ENCODE peak calls at places on chromosome 21, in ten cellular contexts. I is uterus, B is vagina, N is A549, F is body of pancreas, V is ovary, G is tibial nerve, S is stomach, Z is Peyer's patch, A is breast epithelium. T is an unnamed sample.

GRCh38 chr21:33817663-33818433 is 97.8 kb downstream of the ATP5PO start:
- DNase-seq in I (no peak), B (no peak), N (no peak), F (no peak), V (no peak), G (no peak), S (no peak), Z (no peak), A (no peak), T (no peak)

GRCh38 chr21:35475768-35476167 is 426.7 kb upstream of the RUNX1 start:
- DNase-seq in I (no peak), B (no peak), N (no peak), F (no peak), V (no peak), G (no peak), S (no peak), Z (no peak), A (no peak), T (no peak)

GRCh38 chr21:36127977-36128376 is 6.9 kb upstream of the CBR3 start:
- DNase-seq in I (no peak), B (no peak), N (no peak), F (no peak), V (no peak), G (no peak), S (no peak), Z (no peak), A (no peak), T (no peak)

GRCh38 chr21:31804008-31804394 is 68.8 kb upstream of the HUNK start:
- DNase-seq in I (no peak), B (no peak), N (no peak), F (no peak), V (no peak), G (no peak), S (no peak), Z (no peak), A (no peak), T (no peak)

GRCh38 chr21:21200103-21200938 is 202.1 kb downstream of the NCAM2 start:
- DNase-seq in I (peak; percentile 25), B (no peak), N (peak; percentile 3), F (no peak), V (no peak), G (peak; percentile 14), S (no peak), Z (peak; percentile 20), A (peak; percentile 63), T (no peak)

GRCh38 chr21:34864370-34865209 is 184.5 kb downstream of the RUNX1 start:
- DNase-seq in I (no peak), B (no peak), N (no peak), F (no peak), V (no peak), G (no peak), S (no peak), Z (no peak), A (no peak), T (no peak)

GRCh38 chr21:27700974-27701614 is 734.2 kb upstream of the ADAMTS5 start:
- DNase-seq in I (peak; percentile 90), B (no peak), N (peak; percentile 55), F (peak; percentile 89), V (peak; percentile 90), G (peak; percentile 73), S (peak; percentile 86), Z (no peak), A (peak; percentile 76), T (peak; percentile 84)

GRCh38 chr21:39852021-39852721 is 15.1 kb upstream of the PCP4 start:
- DNase-seq in I (no peak), B (peak; percentile 82), N (no peak), F (no peak), V (no peak), G (no peak), S (no peak), Z (no peak), A (no peak), T (peak; percentile 50)

GRCh38 chr21:38769253-38769780 is 36.4 kb upstream of the ETS2 start:
- DNase-seq in I (no peak), B (no peak), N (peak; percentile 22), F (no peak), V (no peak), G (no peak), S (no peak), Z (no peak), A (no peak), T (peak; percentile 40)

GRCh38 chr21:39197448-39197847 is 14.2 kb upstream of the PSMG1 start:
- DNase-seq in I (no peak), B (no peak), N (no peak), F (no peak), V (no peak), G (no peak), S (no peak), Z (no peak), A (no peak), T (no peak)

GRCh38 chr21:31735518-31735992 is 3.6 kb upstream of the SCAF4 start:
- DNase-seq in I (no peak), B (no peak), N (no peak), F (no peak), V (no peak), G (no peak), S (no peak), Z (no peak), A (no peak), T (no peak)

GRCh38 chr21:37130971-37131370 is 57.9 kb downstream of the TTC3 start:
- DNase-seq in I (no peak), B (no peak), N (no peak), F (no peak), V (no peak), G (no peak), S (no peak), Z (no peak), A (no peak), T (no peak)

GRCh38 chr21:15063081-15063820 is 1.5 kb downstream of the NRIP1 start:
- DNase-seq in I (no peak), B (no peak), N (no peak), F (no peak), V (no peak), G (no peak), S (no peak), Z (peak; percentile 20), A (no peak), T (peak; percentile 6)

GRCh38 chr21:17612023-17612564 is 607 bp downstream of the BTG3 start:
- DNase-seq in I (peak; percentile 35), B (no peak), N (peak; percentile 29), F (peak; percentile 50), V (peak; percentile 67), G (no peak), S (peak; percentile 48), Z (peak; percentile 16), A (peak; percentile 27), T (peak; percentile 57)

GRCh38 chr21:39938086-39938611 is 70.9 kb downstream of the PCP4 start:
- DNase-seq in I (no peak), B (no peak), N (no peak), F (peak; percentile 36), V (no peak), G (no peak), S (no peak), Z (no peak), A (no peak), T (peak; percentile 51)

GRCh38 chr21:35783686-35784085 is 276.6 kb downstream of the SETD4 start:
- DNase-seq in I (no peak), B (no peak), N (no peak), F (no peak), V (no peak), G (no peak), S (no peak), Z (no peak), A (no peak), T (no peak)

DNA sequence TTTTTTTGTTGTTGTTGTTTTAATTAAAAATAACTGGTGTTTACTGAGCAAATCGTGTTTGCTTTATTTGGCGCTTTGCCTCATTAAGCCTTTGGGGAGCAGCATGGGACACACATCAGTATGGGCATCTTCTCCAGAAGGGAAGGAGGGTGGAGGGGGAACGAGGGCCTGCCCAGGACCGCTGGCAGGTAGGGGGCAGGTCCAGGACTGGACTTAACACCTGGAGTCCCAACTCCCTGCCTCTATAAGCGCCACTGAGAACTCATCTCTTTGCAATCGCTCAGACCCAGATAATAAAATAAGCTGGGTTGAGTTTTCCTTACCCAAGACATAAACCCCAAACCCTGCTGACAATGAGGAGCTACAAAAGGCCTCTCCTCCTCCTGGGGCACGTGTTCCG is 15.1 kb downstream of the ABCG1 start:
- DNase-seq in I (no peak), B (no peak), N (no peak), F (no peak), V (no peak), G (no peak), S (no peak), Z (no peak), A (no peak), T (peak; percentile 16)
- TF ChIP-seq POLR2A in I (no peak), B (no peak), N (no peak), F (no peak), V (no peak), G (no peak), S (no peak), Z (no peak), A (no peak), T (no peak)

GRCh38 chr21:30479259-30479658 is 908 bp downstream of the KRTAP19-1 start:
- DNase-seq in I (no peak), B (no peak), N (no peak), F (no peak), V (no peak), G (no peak), S (no peak), Z (no peak), A (no peak), T (no peak)
- H3K27ac ChIP-seq in I (no peak overlapping the region), B (no peak overlapping the region), N (no peak overlapping the region), F (no peak overlapping the region), V (no peak overlapping the region), G (no peak overlapping the region), S (no peak overlapping the region), Z (no peak overlapping the region), A (no peak overlapping the region), T (no peak overlapping the region)

DNA sequence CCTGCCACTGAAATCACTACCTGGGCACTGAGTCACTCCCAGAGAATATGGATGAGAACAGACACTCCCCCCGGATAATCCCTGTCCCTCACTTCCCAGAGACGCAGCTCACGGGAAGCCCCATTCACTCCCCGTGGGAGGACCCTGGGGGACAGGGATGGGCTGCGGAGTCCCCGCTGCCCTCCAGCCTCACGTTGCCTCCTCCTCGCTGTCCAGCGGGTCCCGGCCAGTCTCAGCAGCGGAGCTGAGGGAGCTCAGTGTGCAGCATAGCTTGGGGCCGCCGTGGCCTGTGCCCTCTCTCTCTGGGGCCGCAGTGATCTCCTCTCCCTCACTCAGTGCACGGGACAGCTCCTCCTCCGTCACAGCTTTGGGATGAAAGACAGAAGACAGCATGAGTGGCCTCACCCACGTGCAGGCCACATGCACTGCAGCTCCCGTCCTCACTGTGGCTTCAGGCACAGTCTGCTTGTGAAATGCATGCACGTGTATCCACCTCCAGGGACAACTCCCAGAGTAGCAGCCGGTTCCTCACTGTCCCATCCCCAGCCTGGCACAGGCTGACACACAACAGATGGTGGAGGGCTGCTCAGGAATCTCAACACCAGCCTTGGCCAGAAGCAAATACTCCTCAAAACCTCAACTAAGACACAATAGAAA is 7.4 kb downstream of the CFAP410 start:
- DNase-seq in I (no peak), B (no peak), N (no peak), F (no peak), V (no peak), G (no peak), S (no peak), Z (no peak), A (no peak), T (no peak)
- TF ChIP-seq POLR2A in I (no peak), B (no peak), N (no peak), F (no peak), V (no peak), G (no peak), S (no peak), Z (no peak), A (no peak), T (no peak)

GRCh38 chr21:16519012-16519411 is 789.2 kb downstream of the USP25 start:
- DNase-seq in I (no peak), B (no peak), N (no peak), F (no peak), V (no peak), G (no peak), S (no peak), Z (no peak), A (no peak), T (no peak)
- H3K27ac ChIP-seq in I (peak overlapping the region; percentile 5), B (no peak overlapping the region), N (no peak overlapping the region), F (no peak overlapping the region), V (no peak overlapping the region), G (no peak overlapping the region), S (no peak overlapping the region), Z (no peak overlapping the region), A (no peak overlapping the region), T (no peak overlapping the region)